ENCODE peak calls at places on chromosomes 2 and 18, in ten cellular contexts. P, M, N, H, F, D, U, Q, T and B are unnamed samples.

GRCh38 chr2:62956646-62957045 is 94.0 kb upstream of the OTX1 start:
- DNase-seq in P (no peak), M (no peak), N (no peak), H (no peak), F (no peak), D (no peak), U (no peak), Q (no peak), T (no peak), B (no peak)

GRCh38 chr18:21454725-21455124 is 145.8 kb downstream of the ESCO1 start:
- DNase-seq in P (no peak), M (no peak), N (no peak), H (no peak), F (no peak), D (no peak), U (no peak), Q (no peak), T (no peak), B (no peak)

GRCh38 chr18:72830109-72830508 is 37.7 kb downstream of the NETO1 start:
- DNase-seq in P (no peak), M (no peak), N (no peak), H (no peak), F (no peak), D (no peak), U (no peak), Q (no peak), T (no peak), B (peak; percentile 71)

GRCh38 chr2:178482437-178482836 is 2.2 kb downstream of the PLEKHA3 start:
- DNase-seq in P (no peak), M (no peak), N (no peak), H (no peak), F (peak; percentile 22), D (no peak), U (no peak), Q (no peak), T (no peak), B (no peak)

GRCh38 chr2:239224249-239224605 is 176.6 kb downstream of the HDAC4 start:
- DNase-seq in P (no peak), M (no peak), N (peak; percentile 57), H (no peak), F (no peak), D (no peak), U (no peak), Q (no peak), T (no peak), B (no peak)

GRCh38 chr18:45802814-45803492 is 22.5 kb upstream of the SIGLEC15 start:
- DNase-seq in P (no peak), M (peak; percentile 99), N (no peak), H (no peak), F (no peak), D (no peak), U (no peak), Q (no peak), T (no peak), B (no peak)

GRCh38 chr18:61530681-61531080 is 197.5 kb downstream of the CDH20 start:
- DNase-seq in P (no peak), M (no peak), N (no peak), H (no peak), F (no peak), D (no peak), U (no peak), Q (no peak), T (no peak), B (no peak)

GRCh38 chr2:226771067-226771466 is 28.6 kb downstream of the IRS1 start:
- DNase-seq in P (no peak), M (no peak), N (no peak), H (no peak), F (no peak), D (no peak), U (peak; percentile 78), Q (peak; percentile 54), T (no peak), B (no peak)

GRCh38 chr18:23614891-23615290 is 28.6 kb upstream of the NPC1 start:
- DNase-seq in P (no peak), M (no peak), N (no peak), H (no peak), F (no peak), D (no peak), U (no peak), Q (no peak), T (no peak), B (no peak)

GRCh38 chr18:23617412-23618009 is 31.2 kb upstream of the NPC1 start:
- DNase-seq in P (no peak), M (no peak), N (no peak), H (no peak), F (no peak), D (no peak), U (no peak), Q (no peak), T (no peak), B (no peak)

GRCh38 chr18:23619388-23619873 is 33.1 kb upstream of the NPC1 start:
- DNase-seq in P (no peak), M (no peak), N (no peak), H (no peak), F (no peak), D (no peak), U (no peak), Q (peak; percentile 17), T (no peak), B (peak; percentile 66)

GRCh38 chr18:23616258-23616657 is 30.0 kb upstream of the NPC1 start:
- DNase-seq in P (no peak), M (no peak), N (no peak), H (no peak), F (no peak), D (no peak), U (no peak), Q (no peak), T (no peak), B (no peak)

DNA sequence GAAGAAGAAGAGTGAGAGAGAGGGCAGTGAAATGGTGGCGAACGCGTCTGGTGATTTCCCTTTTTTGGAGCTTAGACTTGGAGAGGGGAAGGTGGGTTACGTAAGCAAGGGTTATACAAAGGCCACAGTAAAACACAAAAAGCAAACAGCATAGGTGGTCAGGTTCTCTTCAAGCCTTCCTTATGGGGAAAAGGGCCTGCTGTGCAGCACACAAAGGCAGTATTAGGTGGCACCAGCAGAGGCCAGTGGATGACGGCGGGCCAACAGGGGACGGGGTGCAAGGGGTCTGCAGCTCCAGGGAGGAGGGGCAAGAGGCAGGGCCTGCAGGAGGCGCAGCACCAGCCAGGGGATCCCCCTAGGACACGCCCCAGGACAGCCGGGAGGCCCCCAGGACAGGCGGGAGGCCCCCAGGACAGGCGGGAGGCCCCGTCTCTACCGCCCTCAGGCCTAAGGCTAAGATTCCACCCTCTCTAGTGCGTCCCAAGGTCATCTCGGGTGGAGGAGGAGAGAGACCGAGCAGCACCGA is 32.6 kb upstream of the NPC1 start:
- DNase-seq in P (no peak), M (no peak), N (no peak), H (no peak), F (no peak), D (no peak), U (no peak), Q (no peak), T (no peak), B (peak; percentile 13)
- TF ChIP-seq CTCF in P (no peak), M (no peak), N (no peak), H (no peak), F (no peak), D (no peak), U (no peak), Q (no peak), T (no peak), B (peak; percentile 7)

DNA sequence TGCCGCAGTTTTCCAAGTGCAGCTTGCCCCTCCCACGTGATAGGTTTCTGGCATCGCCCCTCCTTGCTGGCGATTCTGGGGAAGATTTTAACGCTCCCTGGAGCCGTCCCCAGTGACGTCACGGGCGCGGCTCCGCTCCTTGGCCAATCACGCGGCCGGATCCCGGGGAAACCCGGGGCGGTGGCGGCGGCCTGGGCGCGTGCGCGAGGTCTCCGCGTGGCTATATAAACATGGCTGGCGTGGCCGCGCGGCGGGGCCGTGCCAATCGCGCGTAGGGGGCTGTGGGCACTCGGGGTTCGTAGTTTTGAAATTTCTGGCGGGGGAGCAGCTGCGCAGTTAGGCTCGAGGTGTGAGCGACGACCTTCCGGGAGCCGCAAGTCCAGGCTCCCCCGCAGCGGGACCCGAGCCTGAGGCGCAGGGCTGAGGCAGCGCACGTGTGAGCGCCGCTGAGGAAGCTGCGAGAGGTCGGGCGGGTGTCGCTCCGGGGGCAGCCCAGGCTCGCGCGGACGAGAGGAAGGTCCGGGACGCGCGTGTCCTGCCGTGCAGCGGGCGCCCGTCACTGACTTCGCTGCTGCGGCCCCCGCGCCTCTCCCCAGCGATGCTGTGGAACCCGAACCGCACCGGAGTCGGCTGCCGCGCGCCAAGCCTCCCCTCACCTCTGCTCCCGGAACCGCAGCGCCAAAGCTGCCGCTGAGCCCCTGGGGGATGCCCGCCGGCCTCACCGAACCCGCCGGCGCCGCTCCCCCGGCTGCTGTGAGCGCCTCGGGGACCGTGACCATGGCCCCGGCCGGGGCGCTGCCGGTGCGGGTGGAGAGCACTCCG is at the start of gene TAF4B:
- DNase-seq in P (peak; percentile 89), M (peak; percentile 83), N (peak; percentile 97), H (peak; percentile 93), F (peak; percentile 98), D (peak; percentile 96), U (peak; percentile 91), Q (peak; percentile 95), T (peak; percentile 94), B (peak; percentile 93)
- TF ChIP-seq POLR2A in P (peak; percentile 22), M (no peak), N (no peak), H (no peak), F (peak; percentile 93), D (no peak), U (peak; percentile 92), Q (peak; percentile 59), T (peak; percentile 46), B (no peak)

GRCh38 chr2:98477506-98477905 is 32.8 kb downstream of the INPP4A start:
- DNase-seq in P (no peak), M (no peak), N (peak; percentile 9), H (no peak), F (no peak), D (no peak), U (no peak), Q (no peak), T (no peak), B (no peak)

GRCh38 chr2:98477036-98477435 is 32.4 kb downstream of the INPP4A start:
- DNase-seq in P (no peak), M (no peak), N (peak; percentile 46), H (no peak), F (no peak), D (no peak), U (no peak), Q (no peak), T (no peak), B (no peak)

GRCh38 chr2:98474979-98475632 is 30.4 kb downstream of the INPP4A start:
- DNase-seq in P (no peak), M (no peak), N (no peak), H (no peak), F (no peak), D (no peak), U (no peak), Q (no peak), T (no peak), B (no peak)

GRCh38 chr2:98478088-98478551 is 33.5 kb downstream of the INPP4A start:
- DNase-seq in P (no peak), M (no peak), N (no peak), H (no peak), F (no peak), D (no peak), U (no peak), Q (no peak), T (no peak), B (no peak)

DNA sequence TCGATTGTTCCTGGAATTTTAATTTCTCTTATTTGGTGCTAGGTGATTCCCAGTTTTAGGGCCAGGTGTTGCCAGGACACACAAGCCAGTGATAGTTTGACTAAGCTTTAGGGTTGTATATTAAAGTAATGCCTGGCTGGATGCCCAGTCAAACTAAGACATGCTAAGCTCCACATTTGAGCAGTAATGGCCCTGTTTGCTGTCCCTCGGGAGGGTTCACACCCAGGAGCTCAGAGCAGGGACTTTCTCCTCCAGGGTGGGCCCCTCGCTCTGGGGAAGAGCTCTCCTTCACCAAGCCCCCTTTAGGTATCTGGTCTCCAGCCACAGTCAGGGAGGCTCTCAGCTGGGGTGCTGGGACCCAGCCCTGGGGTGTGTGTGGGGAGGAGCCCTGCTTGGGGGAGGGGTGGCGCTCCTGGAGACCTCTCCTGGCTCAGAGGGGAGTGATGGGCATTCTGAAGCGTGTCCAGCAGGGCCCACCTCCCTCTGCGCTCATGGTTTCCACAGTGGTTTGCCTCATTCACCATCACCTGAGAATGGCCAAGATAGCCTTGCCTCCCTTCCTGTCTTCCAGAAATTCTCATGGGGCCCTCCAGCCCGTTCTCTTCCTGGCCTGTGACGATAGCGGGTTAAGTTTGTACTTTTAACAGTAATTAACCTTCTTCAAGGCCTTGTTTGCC is 31.7 kb downstream of the INPP4A start:
- DNase-seq in P (no peak), M (peak; percentile 54), N (peak; percentile 54), H (no peak), F (no peak), D (no peak), U (no peak), Q (peak; percentile 52), T (no peak), B (no peak)
- H3K4me1 ChIP-seq in P (no peaks in the 10 kb centered on the region), M (peaks cover 12% of the 10 kb centered on the region), N (peaks cover 29% of the 10 kb centered on the region), H (peaks cover 75% of the 10 kb centered on the region), F (peaks cover 5% of the 10 kb centered on the region), D (peaks cover 35% of the 10 kb centered on the region), U (peaks cover 51% of the 10 kb centered on the region), Q (peaks cover 84% of the 10 kb centered on the region), T (peaks cover 9% of the 10 kb centered on the region), B (peaks cover 74% of the 10 kb centered on the region)

DNA sequence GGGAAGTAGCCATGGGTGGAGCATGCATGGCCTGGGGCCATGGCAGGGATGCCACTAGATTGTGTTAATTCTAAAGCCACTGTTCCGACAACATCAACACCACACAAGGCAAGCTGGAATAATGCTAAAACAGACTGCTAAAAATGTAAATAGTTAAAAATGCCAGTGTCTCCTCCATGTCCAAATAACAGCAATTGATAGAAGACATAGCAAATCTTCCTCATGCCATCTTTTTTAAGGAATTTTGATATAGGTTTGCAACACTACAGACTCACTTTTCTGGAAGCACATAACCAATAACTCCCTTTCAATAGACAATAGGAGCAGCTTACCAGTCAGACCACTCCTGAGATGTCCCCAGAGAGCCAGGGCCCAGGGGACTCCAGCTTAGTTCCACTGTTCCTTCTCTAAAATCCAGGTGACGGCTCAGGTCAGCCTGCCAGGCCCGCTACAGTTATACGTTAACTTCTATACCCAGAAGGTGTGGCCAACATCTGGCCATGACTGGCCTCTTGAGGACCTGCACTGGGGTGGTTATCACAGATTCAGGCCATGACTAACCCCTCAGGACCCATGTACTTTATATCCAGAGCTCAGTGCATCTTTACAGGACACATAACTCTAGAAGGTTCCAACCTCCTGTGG is 20.3 kb downstream of the TUBB6 start:
- DNase-seq in P (no peak), M (no peak), N (peak; percentile 53), H (peak; percentile 54), F (no peak), D (no peak), U (no peak), Q (no peak), T (no peak), B (no peak)
- TF ChIP-seq CTCF in P (no peak), M (no peak), N (no peak), H (no peak), F (no peak), D (no peak), U (no peak), Q (no peak), T (no peak), B (no peak)